ENCODE peak calls at places on chromosomes 3 and 15, in five cellular contexts. X is CD8-positive, alpha-beta memory T cell; V is fibroblast of lung; Y is mucosa of descending colon; L is transverse colon. A is an unnamed sample.

GRCh38 chr3:147775816-147776530 is 366.8 kb downstream of the ZIC1 start:
- DNase-seq in X (no peak), V (peak; percentile 84), Y (no peak), L (no peak), A (no peak)

GRCh38 chr3:141242035-141242721 is 10.6 kb downstream of the PXYLP1 start:
- DNase-seq in X (no peak), V (peak; percentile 34), Y (no peak), L (no peak), A (no peak)

GRCh38 chr3:154753101-154753500 is 323.1 kb upstream of the GPR149 start:
- DNase-seq in X (no peak), V (no peak), Y (no peak), L (no peak), A (no peak)

GRCh38 chr3:100041328-100041749 is 73.0 kb downstream of the FILIP1L start:
- DNase-seq in X (no peak), V (peak; percentile 92), Y (no peak), L (no peak), A (no peak)

GRCh38 chr3:190132376-190132775 is 11.7 kb upstream of the P3H2 start:
- DNase-seq in X (no peak), V (peak; percentile 30), Y (no peak), L (no peak), A (no peak)

GRCh38 chr3:191175102-191175501 is 23.9 kb upstream of the OSTN start:
- DNase-seq in X (no peak), V (no peak), Y (no peak), L (no peak), A (no peak)

GRCh38 chr3:74390121-74390870 is 224.2 kb downstream of the CNTN3 start:
- DNase-seq in X (no peak), V (peak; percentile 1), Y (no peak), L (no peak), A (no peak)

GRCh38 chr15:44319385-44319784 is 30.9 kb downstream of the GOLM2 start:
- DNase-seq in X (no peak), V (no peak), Y (no peak), L (no peak), A (no peak)

GRCh38 chr15:65868546-65869126 is 655 bp upstream of the RAB11A start:
- DNase-seq in X (no peak), V (no peak), Y (no peak), L (no peak), A (no peak)

GRCh38 chr3:65583203-65583602 is 455.5 kb downstream of the MAGI1 start:
- DNase-seq in X (no peak), V (peak; percentile 9), Y (no peak), L (no peak), A (no peak)

GRCh38 chr3:161700998-161701397 is 204.4 kb downstream of the OTOL1 start:
- DNase-seq in X (no peak), V (no peak), Y (no peak), L (no peak), A (no peak)

GRCh38 chr3:161423911-161424522 is 52.7 kb upstream of the SPTSSB start:
- DNase-seq in X (peak; percentile 7), V (peak; percentile 6), Y (no peak), L (no peak), A (no peak)

GRCh38 chr15:76566276-76566675 is 229.7 kb downstream of the ISL2 start:
- DNase-seq in X (no peak), V (peak; percentile 51), Y (no peak), L (no peak), A (no peak)

GRCh38 chr3:72906154-72906553 is 18.3 kb downstream of the GXYLT2 start:
- DNase-seq in X (no peak), V (no peak), Y (no peak), L (no peak), A (no peak)

GRCh38 chr15:51680316-51680715 is 987 bp upstream of the SCG3 start:
- DNase-seq in X (no peak), V (no peak), Y (no peak), L (no peak), A (no peak)

GRCh38 chr15:64930778-64931240 is 19.1 kb downstream of the ANKDD1A start:
- DNase-seq in X (no peak), V (peak; percentile 74), Y (no peak), L (no peak), A (no peak)

GRCh38 chr3:12465151-12465795 is 19.0 kb upstream of the TSEN2 start:
- DNase-seq in X (no peak), V (no peak), Y (no peak), L (no peak), A (no peak)

GRCh38 chr3:65963787-65964707 is 74.7 kb downstream of the MAGI1 start:
- DNase-seq in X (no peak), V (peak; percentile 96), Y (no peak), L (no peak), A (no peak)

GRCh38 chr15:48233246-48233645 is 27.1 kb downstream of the SLC12A1 start:
- DNase-seq in X (no peak), V (no peak), Y (no peak), L (no peak), A (no peak)

GRCh38 chr3:197600796-197601565 is 45.2 kb upstream of the BDH1 start:
- DNase-seq in X (no peak), V (peak; percentile 76), Y (no peak), L (no peak), A (no peak)

GRCh38 chr3:42020681-42021307 is 58.9 kb upstream of the ULK4 start:
- DNase-seq in X (no peak), V (peak; percentile 89), Y (no peak), L (no peak), A (no peak)

GRCh38 chr3:19891740-19892139 is 42.3 kb downstream of the EFHB start:
- DNase-seq in X (no peak), V (peak; percentile 38), Y (peak; percentile 25), L (peak; percentile 16), A (no peak)

GRCh38 chr3:128354788-128355548 is 111.7 kb downstream of the DNAJB8 start:
- DNase-seq in X (no peak), V (no peak), Y (no peak), L (no peak), A (no peak)

GRCh38 chr3:129120254-129121004 is 1.2 kb downstream of the RAB43 start:
- DNase-seq in X (peak; percentile 93), V (peak; percentile 87), Y (peak; percentile 90), L (peak; percentile 93), A (peak; percentile 95)

GRCh38 chr3:5579342-5579741 is 391.8 kb downstream of the EDEM1 start:
- DNase-seq in X (no peak), V (no peak), Y (no peak), L (no peak), A (no peak)

GRCh38 chr3:49339593-49339946 is 283 bp downstream of the USP4 start:
- DNase-seq in X (no peak), V (no peak), Y (no peak), L (peak; percentile 29), A (no peak)

GRCh38 chr3:78736863-78737262 is 1030.9 kb downstream of the ROBO1 start:
- DNase-seq in X (no peak), V (no peak), Y (no peak), L (no peak), A (no peak)

GRCh38 chr3:152280539-152280938 is 11.8 kb downstream of the MBNL1 start:
- DNase-seq in X (no peak), V (no peak), Y (no peak), L (no peak), A (no peak)

GRCh38 chr15:71691700-71692417 is 118.5 kb upstream of the NR2E3 start:
- DNase-seq in X (no peak), V (peak; percentile 97), Y (peak; percentile 15), L (no peak), A (no peak)

GRCh38 chr3:57998366-57999283 is 9.6 kb upstream of the FLNB start:
- DNase-seq in X (no peak), V (peak; percentile 88), Y (peak; percentile 63), L (peak; percentile 50), A (no peak)

GRCh38 chr3:185729335-185729715 is 95.5 kb downstream of the IGF2BP2 start:
- DNase-seq in X (no peak), V (peak; percentile 83), Y (no peak), L (no peak), A (no peak)
- H3K4me1 ChIP-seq in X (no peaks in the 10 kb centered on the region), V (peaks cover 33% of the 10 kb centered on the region), Y (no peaks in the 10 kb centered on the region), L (no peaks in the 10 kb centered on the region), A (no peaks in the 10 kb centered on the region)

DNA sequence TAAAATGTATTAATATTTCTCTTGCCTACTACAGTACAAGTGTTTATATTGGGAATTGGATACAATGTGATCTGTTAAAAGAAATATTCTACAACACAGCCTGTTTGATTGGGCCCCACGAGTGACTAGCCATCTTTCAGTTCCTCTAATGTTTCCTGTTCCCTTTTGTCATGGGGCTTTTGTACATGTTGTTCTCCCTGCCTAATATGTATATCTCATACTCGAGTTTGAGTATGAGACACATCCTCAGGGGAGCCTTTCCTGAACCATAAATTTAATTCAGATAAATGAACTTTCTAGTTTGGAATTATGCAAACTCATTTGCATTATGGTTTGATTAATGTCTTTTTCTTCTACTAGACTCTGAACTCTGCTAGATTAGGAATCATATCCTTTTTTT is 65.5 kb downstream of the MEF2A start:
- DNase-seq in X (no peak), V (no peak), Y (no peak), L (peak; percentile 20), A (no peak)
- H3K4me1 ChIP-seq in X (peaks cover 2% of the 10 kb centered on the region), V (no peaks in the 10 kb centered on the region), Y (no peaks in the 10 kb centered on the region), L (no peaks in the 10 kb centered on the region), A (peaks cover 4% of the 10 kb centered on the region)

GRCh38 chr3:134328147-134328591 is 46.1 kb downstream of the AMOTL2 start:
- DNase-seq in X (no peak), V (peak; percentile 98), Y (no peak), L (no peak), A (no peak)
- H3K4me1 ChIP-seq in X (no peaks in the 10 kb centered on the region), V (peaks cover 52% of the 10 kb centered on the region), Y (no peaks in the 10 kb centered on the region), L (peaks cover 19% of the 10 kb centered on the region), A (peaks cover 5% of the 10 kb centered on the region)

GRCh38 chr3:172148269-172148668 is 108.9 kb downstream of the FNDC3B start:
- DNase-seq in X (no peak), V (peak; percentile 56), Y (no peak), L (no peak), A (no peak)

GRCh38 chr3:172145287-172145686 is 105.9 kb downstream of the FNDC3B start:
- DNase-seq in X (no peak), V (no peak), Y (no peak), L (no peak), A (no peak)

GRCh38 chr3:172143739-172144497 is 104.5 kb downstream of the FNDC3B start:
- DNase-seq in X (no peak), V (no peak), Y (no peak), L (no peak), A (no peak)

GRCh38 chr3:172147113-172147818 is 107.9 kb downstream of the FNDC3B start:
- DNase-seq in X (no peak), V (no peak), Y (no peak), L (no peak), A (no peak)

DNA sequence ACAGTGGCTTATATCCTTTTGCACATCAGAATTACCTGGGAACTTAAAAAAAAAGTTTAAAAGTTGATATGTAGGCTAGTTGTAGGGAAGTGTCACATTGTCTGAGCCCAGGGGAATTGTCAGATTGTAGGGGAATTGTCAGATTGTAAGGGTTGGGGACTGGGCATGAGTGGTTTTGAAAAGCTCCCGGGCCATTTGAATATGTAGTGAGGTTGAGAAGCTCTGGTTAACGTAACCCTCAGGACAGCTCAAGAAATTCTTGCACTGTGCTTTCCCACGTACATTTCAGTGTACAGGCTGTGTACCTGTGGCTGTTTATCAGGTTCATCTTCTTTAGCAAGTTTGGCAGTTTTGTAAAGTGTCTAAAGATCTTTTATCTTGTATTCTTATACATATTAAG is 107.0 kb downstream of the FNDC3B start:
- DNase-seq in X (no peak), V (no peak), Y (no peak), L (no peak), A (no peak)
- H3K4me1 ChIP-seq in X (no peaks in the 10 kb centered on the region), V (peaks cover 5% of the 10 kb centered on the region), Y (peaks cover 13% of the 10 kb centered on the region), L (peaks cover 12% of the 10 kb centered on the region), A (peaks cover 9% of the 10 kb centered on the region)

A was measured in aorta.